ENCODE peak calls at places on chromosomes 3 and 15, in six cellular contexts. One of them, this sample, is unnamed.

GRCh38 chr3:46491089-46492070 is 6.4 kb upstream of the RTP3 start:
- DNase-seq in cardiac fibroblast: no peak
- DNase-seq in GM23248: no peak
- DNase-seq in GM23338: no peak
- DNase-seq in A673: no peak
- DNase-seq in GM06990: no peak
- DNase-seq in this sample: no peak

GRCh38 chr3:49158108-49158709 is 7.9 kb downstream of the CCDC71 start:
- DNase-seq in cardiac fibroblast: peak; percentile 25
- DNase-seq in GM23248: peak; percentile 25
- DNase-seq in GM23338: peak; percentile 87
- DNase-seq in A673: no peak
- DNase-seq in GM06990: no peak
- DNase-seq in this sample: no peak

GRCh38 chr3:101182734-101183133 is 137.6 kb downstream of the IMPG2 start:
- DNase-seq in cardiac fibroblast: peak; percentile 71
- DNase-seq in GM23248: peak; percentile 48
- DNase-seq in GM23338: no peak
- DNase-seq in A673: no peak
- DNase-seq in GM06990: no peak
- DNase-seq in this sample: no peak

GRCh38 chr3:107897471-107898180 is 193.2 kb downstream of the CD47 start:
- DNase-seq in cardiac fibroblast: no peak
- DNase-seq in GM23248: peak; percentile 43
- DNase-seq in GM23338: no peak
- DNase-seq in A673: no peak
- DNase-seq in GM06990: no peak
- DNase-seq in this sample: peak; percentile 28

GRCh38 chr15:90875549-90875981 is 7.2 kb downstream of the FURIN start:
- DNase-seq in cardiac fibroblast: no peak
- DNase-seq in GM23248: no peak
- DNase-seq in GM23338: no peak
- DNase-seq in A673: no peak
- DNase-seq in GM06990: no peak
- DNase-seq in this sample: no peak

GRCh38 chr15:68763063-68763462 is 57.6 kb downstream of the ANP32A start:
- DNase-seq in cardiac fibroblast: no peak
- DNase-seq in GM23248: no peak
- DNase-seq in GM23338: no peak
- DNase-seq in A673: no peak
- DNase-seq in GM06990: no peak
- DNase-seq in this sample: no peak

GRCh38 chr15:71328453-71328852 is 213.2 kb downstream of the THSD4 start:
- DNase-seq in cardiac fibroblast: no peak
- DNase-seq in GM23248: no peak
- DNase-seq in GM23338: no peak
- DNase-seq in A673: no peak
- DNase-seq in GM06990: no peak
- DNase-seq in this sample: no peak

GRCh38 chr3:40660554-40660953 is 135.8 kb downstream of the ZNF621 start:
- DNase-seq in cardiac fibroblast: no peak
- DNase-seq in GM23248: no peak
- DNase-seq in GM23338: no peak
- DNase-seq in A673: no peak
- DNase-seq in GM06990: no peak
- DNase-seq in this sample: no peak

GRCh38 chr15:69474846-69475455 is 22.3 kb downstream of the RPLP1 start:
- DNase-seq in cardiac fibroblast: no peak
- DNase-seq in GM23248: peak; percentile 55
- DNase-seq in GM23338: no peak
- DNase-seq in A673: no peak
- DNase-seq in GM06990: no peak
- DNase-seq in this sample: no peak

GRCh38 chr15:48962662-48963523 is 826 bp downstream of the SHC4 start:
- DNase-seq in cardiac fibroblast: peak; percentile 56
- DNase-seq in GM23248: peak; percentile 83
- DNase-seq in GM23338: peak; percentile 67
- DNase-seq in A673: peak; percentile 31
- DNase-seq in GM06990: no peak
- DNase-seq in this sample: no peak

GRCh38 chr15:63764912-63765311 is 68.8 kb downstream of the HERC1 start:
- DNase-seq in cardiac fibroblast: no peak
- DNase-seq in GM23248: no peak
- DNase-seq in GM23338: no peak
- DNase-seq in A673: no peak
- DNase-seq in GM06990: no peak
- DNase-seq in this sample: no peak

GRCh38 chr3:149547413-149547812 is 72.9 kb downstream of the TM4SF4 start:
- DNase-seq in cardiac fibroblast: peak; percentile 93
- DNase-seq in GM23248: peak; percentile 75
- DNase-seq in GM23338: no peak
- DNase-seq in A673: no peak
- DNase-seq in GM06990: no peak
- DNase-seq in this sample: no peak

GRCh38 chr3:69240651-69241578 is 118.5 kb upstream of the LMOD3 start:
- DNase-seq in cardiac fibroblast: peak; percentile 50
- DNase-seq in GM23248: no peak
- DNase-seq in GM23338: peak; percentile 33
- DNase-seq in A673: no peak
- DNase-seq in GM06990: peak; percentile 45
- DNase-seq in this sample: no peak

GRCh38 chr3:59192473-59192872 is 142.6 kb upstream of the CFAP20DC start:
- DNase-seq in cardiac fibroblast: peak; percentile 25
- DNase-seq in GM23248: peak; percentile 85
- DNase-seq in GM23338: no peak
- DNase-seq in A673: no peak
- DNase-seq in GM06990: no peak
- DNase-seq in this sample: peak; percentile 18

GRCh38 chr3:52792961-52793695 is 1.5 kb upstream of the ITIH3 start:
- DNase-seq in cardiac fibroblast: peak; percentile 31
- DNase-seq in GM23248: peak; percentile 68
- DNase-seq in GM23338: no peak
- DNase-seq in A673: peak; percentile 13
- DNase-seq in GM06990: no peak
- DNase-seq in this sample: no peak

GRCh38 chr15:82106671-82107070 is 60.9 kb upstream of the MEX3B start:
- DNase-seq in cardiac fibroblast: no peak
- DNase-seq in GM23248: no peak
- DNase-seq in GM23338: no peak
- DNase-seq in A673: no peak
- DNase-seq in GM06990: no peak
- DNase-seq in this sample: no peak

GRCh38 chr3:13452490-13453335 is 27.4 kb upstream of the HDAC11 start:
- DNase-seq in cardiac fibroblast: peak; percentile 67
- DNase-seq in GM23248: peak; percentile 85
- DNase-seq in GM23338: peak; percentile 82
- DNase-seq in A673: peak; percentile 73
- DNase-seq in GM06990: peak; percentile 55
- DNase-seq in this sample: peak; percentile 11

GRCh38 chr3:136297826-136298225 is 47.7 kb downstream of the PCCB start:
- DNase-seq in cardiac fibroblast: no peak
- DNase-seq in GM23248: no peak
- DNase-seq in GM23338: no peak
- DNase-seq in A673: no peak
- DNase-seq in GM06990: no peak
- DNase-seq in this sample: no peak

GRCh38 chr3:104554409-104554808 is 812.3 kb upstream of the ALCAM start:
- DNase-seq in cardiac fibroblast: no peak
- DNase-seq in GM23248: no peak
- DNase-seq in GM23338: no peak
- DNase-seq in A673: no peak
- DNase-seq in GM06990: no peak
- DNase-seq in this sample: no peak

GRCh38 chr3:36991923-36992805 is 767 bp downstream of the EPM2AIP1 start:
- DNase-seq in cardiac fibroblast: peak; percentile 52
- DNase-seq in GM23248: peak; percentile 80
- DNase-seq in GM23338: peak; percentile 21
- DNase-seq in A673: no peak
- DNase-seq in GM06990: no peak
- DNase-seq in this sample: peak; percentile 39

GRCh38 chr3:17639765-17640164 is 102.7 kb downstream of the TBC1D5 start:
- DNase-seq in cardiac fibroblast: peak; percentile 88
- DNase-seq in GM23248: peak; percentile 94
- DNase-seq in GM23338: no peak
- DNase-seq in A673: peak; percentile 10
- DNase-seq in GM06990: no peak
- DNase-seq in this sample: peak; percentile 84

GRCh38 chr15:39270976-39271375 is 309.9 kb upstream of the THBS1 start:
- DNase-seq in cardiac fibroblast: peak; percentile 81
- DNase-seq in GM23248: peak; percentile 100
- DNase-seq in GM23338: no peak
- DNase-seq in A673: no peak
- DNase-seq in GM06990: no peak
- DNase-seq in this sample: peak; percentile 94

GRCh38 chr15:78101423-78102105 is 9.2 kb downstream of the SH2D7 start:
- DNase-seq in cardiac fibroblast: no peak
- DNase-seq in GM23248: no peak
- DNase-seq in GM23338: no peak
- DNase-seq in A673: no peak
- DNase-seq in GM06990: no peak
- DNase-seq in this sample: no peak

GRCh38 chr15:65056868-65057548 is 10.8 kb downstream of the RASL12 start:
- DNase-seq in cardiac fibroblast: no peak
- DNase-seq in GM23248: no peak
- DNase-seq in GM23338: no peak
- DNase-seq in A673: no peak
- DNase-seq in GM06990: no peak
- DNase-seq in this sample: no peak

GRCh38 chr3:47634996-47635395 is 56.3 kb upstream of the CSPG5 start:
- DNase-seq in cardiac fibroblast: no peak
- DNase-seq in GM23248: no peak
- DNase-seq in GM23338: no peak
- DNase-seq in A673: no peak
- DNase-seq in GM06990: no peak
- DNase-seq in this sample: no peak

GRCh38 chr3:50364573-50365079 is 5.3 kb upstream of the TMEM115 start:
- DNase-seq in cardiac fibroblast: no peak
- DNase-seq in GM23248: peak; percentile 53
- DNase-seq in GM23338: peak; percentile 75
- DNase-seq in A673: no peak
- DNase-seq in GM06990: no peak
- DNase-seq in this sample: no peak

DNA sequence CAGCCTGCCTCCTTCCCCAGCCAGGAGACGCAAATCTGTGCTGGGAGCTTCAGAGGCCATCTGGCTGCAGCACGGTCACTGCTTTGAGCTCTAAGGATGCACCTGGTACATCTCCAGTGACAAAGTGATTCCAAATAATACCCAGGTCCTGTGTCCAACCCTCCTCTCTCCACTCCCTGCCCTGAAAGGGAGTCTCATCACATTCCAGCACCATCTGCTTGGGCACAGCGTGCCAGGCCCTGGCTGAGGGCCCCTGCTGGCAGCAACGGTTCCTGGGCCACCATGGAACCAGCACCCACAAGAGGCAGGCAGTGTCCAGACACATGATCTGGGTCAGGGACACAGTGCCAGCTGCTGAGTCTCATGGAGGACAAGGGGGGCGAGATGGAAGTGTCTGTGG is 81.3 kb downstream of the MTHFS start:
- DNase-seq in cardiac fibroblast: no peak
- DNase-seq in GM23248: no peak
- DNase-seq in GM23338: no peak
- DNase-seq in A673: no peak
- DNase-seq in GM06990: no peak
- DNase-seq in this sample: no peak
- H3K4me3 ChIP-seq in cardiac fibroblast: no peak overlapping the region
- H3K4me3 ChIP-seq in GM23248: no peak overlapping the region
- H3K4me3 ChIP-seq in GM23338: no peak overlapping the region
- H3K4me3 ChIP-seq in A673: no peak overlapping the region
- H3K4me3 ChIP-seq in GM06990: no peak overlapping the region
- H3K4me3 ChIP-seq in this sample: no peak overlapping the region

GRCh38 chr15:37106490-37107001 is 6.2 kb upstream of the MEIS2 start:
- DNase-seq in cardiac fibroblast: peak; percentile 75
- DNase-seq in GM23248: no peak
- DNase-seq in GM23338: peak; percentile 90
- DNase-seq in A673: peak; percentile 58
- DNase-seq in GM06990: no peak
- DNase-seq in this sample: no peak

GRCh38 chr15:37107754-37108724 is 7.7 kb upstream of the MEIS2 start:
- DNase-seq in cardiac fibroblast: no peak
- DNase-seq in GM23248: no peak
- DNase-seq in GM23338: no peak
- DNase-seq in A673: no peak
- DNase-seq in GM06990: no peak
- DNase-seq in this sample: no peak

GRCh38 chr15:37107071-37107753 is 6.9 kb upstream of the MEIS2 start:
- DNase-seq in cardiac fibroblast: peak; percentile 69
- DNase-seq in GM23248: no peak
- DNase-seq in GM23338: peak; percentile 75
- DNase-seq in A673: no peak
- DNase-seq in GM06990: no peak
- DNase-seq in this sample: no peak

GRCh38 chr15:37104413-37105392 is 4.4 kb upstream of the MEIS2 start:
- DNase-seq in cardiac fibroblast: peak; percentile 57
- DNase-seq in GM23248: no peak
- DNase-seq in GM23338: no peak
- DNase-seq in A673: no peak
- DNase-seq in GM06990: no peak
- DNase-seq in this sample: no peak

DNA sequence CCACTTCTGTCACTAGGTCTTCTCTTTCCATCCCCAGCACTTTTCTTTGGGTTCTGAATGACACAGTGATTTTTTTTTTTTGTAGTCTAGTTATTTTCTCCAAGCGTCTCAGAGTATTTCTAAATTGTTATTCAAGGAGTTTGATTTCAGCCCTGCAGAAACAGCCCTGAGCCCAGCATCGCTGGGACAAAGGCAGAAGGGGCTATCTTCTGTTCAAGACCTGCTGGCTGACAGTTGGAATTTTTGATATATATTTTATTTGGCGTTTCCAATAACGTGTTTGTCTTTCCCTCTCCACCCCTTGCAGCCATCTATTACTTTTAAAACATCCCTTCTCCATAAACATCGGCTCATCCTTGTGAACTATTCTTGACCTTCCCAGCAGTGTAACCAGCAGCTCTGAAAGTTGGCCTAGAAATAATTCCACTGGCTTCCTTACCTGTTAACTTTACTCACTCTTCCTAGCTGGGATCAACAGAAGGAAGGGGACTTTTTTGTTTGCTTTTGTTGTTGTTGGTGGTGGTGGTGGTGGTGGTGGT is 5.5 kb upstream of the MEIS2 start:
- DNase-seq in cardiac fibroblast: peak; percentile 18
- DNase-seq in GM23248: no peak
- DNase-seq in GM23338: no peak
- DNase-seq in A673: no peak
- DNase-seq in GM06990: no peak
- DNase-seq in this sample: no peak
- H3K4me3 ChIP-seq in cardiac fibroblast: no peak overlapping the region
- H3K4me3 ChIP-seq in GM23248: no peak overlapping the region
- H3K4me3 ChIP-seq in GM23338: no peak overlapping the region
- H3K4me3 ChIP-seq in A673: no peak overlapping the region
- H3K4me3 ChIP-seq in GM06990: no peak overlapping the region
- H3K4me3 ChIP-seq in this sample: no peak overlapping the region

GRCh38 chr15:40290540-40291087 is 7.8 kb upstream of the ANKRD63 start:
- DNase-seq in cardiac fibroblast: peak; percentile 17
- DNase-seq in GM23248: no peak
- DNase-seq in GM23338: peak; percentile 60
- DNase-seq in A673: no peak
- DNase-seq in GM06990: no peak
- DNase-seq in this sample: no peak
- H3K4me3 ChIP-seq in cardiac fibroblast: peak overlapping the region; percentile 24
- H3K4me3 ChIP-seq in GM23248: peak overlapping the region; percentile 56
- H3K4me3 ChIP-seq in GM23338: peak overlapping the region; percentile 57
- H3K4me3 ChIP-seq in A673: peak overlapping the region; percentile 41
- H3K4me3 ChIP-seq in GM06990: no peak overlapping the region
- H3K4me3 ChIP-seq in this sample: peak overlapping the region; percentile 47

GRCh38 chr3:44892689-44893088 is 18.3 kb downstream of the TGM4 start:
- DNase-seq in cardiac fibroblast: peak; percentile 31
- DNase-seq in GM23248: no peak
- DNase-seq in GM23338: no peak
- DNase-seq in A673: no peak
- DNase-seq in GM06990: no peak
- DNase-seq in this sample: peak; percentile 46
- H3K4me3 ChIP-seq in cardiac fibroblast: no peak overlapping the region
- H3K4me3 ChIP-seq in GM23248: no peak overlapping the region
- H3K4me3 ChIP-seq in GM23338: no peak overlapping the region
- H3K4me3 ChIP-seq in A673: no peak overlapping the region
- H3K4me3 ChIP-seq in GM06990: no peak overlapping the region
- H3K4me3 ChIP-seq in this sample: no peak overlapping the region

This sample was measured in skeletal muscle cell.